ENCODE peak calls at places on chromosomes 5 and 9, in ten cellular contexts. M is stimulated activated CD8-positive, alpha-beta memory T cell treated with anti-CD3 and anti-CD28 coated beads, Interleukin-2, amount 100 ng/mL, for 48 hours; B is NCI-H510A treated with DMSO at 0.1 percent for 48 hours; Q is activated CD4-positive, alpha-beta T cell treated with anti-CD3 and anti-CD28 coated beads, Interleukin-2, amount 50 U/mL, for 4 hours; A is stimulated activated CD4-positive, alpha-beta T cell treated with anti-CD3 and anti-CD28 coated beads, Interleukin-2, amount 100 ng/mL, for 48 hours; T is occipital lobe; S is T follicular helper cell; L is activated T-cell treated with anti-CD3 and anti-CD28 coated beads, Interleukin-2, amount 50 U/mL, for 24 hours; X is kidney tubule cell; P is GM10248. Z is an unnamed sample.

GRCh38 chr5:159765034-159765433 is 151.2 kb upstream of the ADRA1B start:
- DNase-seq in M (no peak), B (no peak), Q (no peak), A (no peak), T (no peak), S (no peak), L (no peak), X (no peak), P (no peak), Z (no peak)

GRCh38 chr5:173328896-173329369 is 719 bp upstream of the STC2 start:
- DNase-seq in M (no peak), B (peak), Q (no peak), A (peak), T (no peak), S (no peak), L (peak), X (peak), P (no peak), Z (no peak)

GRCh38 chr9:125233678-125234077 is 7.5 kb downstream of the HSPA5 start:
- DNase-seq in M (no peak), B (no peak), Q (no peak), A (no peak), T (no peak), S (no peak), L (no peak), X (peak), P (no peak), Z (no peak)

GRCh38 chr5:109529520-109529919 is 119.7 kb upstream of the PJA2 start:
- DNase-seq in M (no peak), B (no peak), Q (no peak), A (no peak), T (no peak), S (no peak), L (no peak), X (peak), P (no peak), Z (no peak)

GRCh38 chr9:88322906-88323566 is 65.2 kb upstream of the SPIN1 start:
- DNase-seq in M (no peak), B (no peak), Q (peak), A (peak), T (no peak), S (peak), L (peak), X (peak), P (no peak), Z (no peak)

GRCh38 chr5:164600929-164601535 is 1095.6 kb downstream of the MAT2B start:
- DNase-seq in M (no peak), B (no peak), Q (no peak), A (no peak), T (no peak), S (no peak), L (no peak), X (no peak), P (no peak), Z (no peak)

GRCh38 chr5:157357823-157358222 is 91.9 kb downstream of the CYFIP2 start:
- DNase-seq in M (no peak), B (no peak), Q (no peak), A (no peak), T (no peak), S (no peak), L (no peak), X (no peak), P (no peak), Z (no peak)

GRCh38 chr5:159735749-159736660 is 180.3 kb upstream of the ADRA1B start:
- DNase-seq in M (no peak), B (no peak), Q (no peak), A (no peak), T (no peak), S (no peak), L (no peak), X (peak), P (no peak), Z (no peak)

GRCh38 chr9:2209400-2209799 is 194.3 kb downstream of the SMARCA2 start:
- DNase-seq in M (no peak), B (no peak), Q (no peak), A (no peak), T (no peak), S (no peak), L (no peak), X (no peak), P (peak), Z (no peak)

GRCh38 chr5:92391-93220 is 638 bp downstream of the PLEKHG4B start:
- DNase-seq in M (no peak), B (no peak), Q (no peak), A (no peak), T (no peak), S (no peak), L (no peak), X (no peak), P (peak), Z (no peak)

GRCh38 chr5:150081541-150082283 is 4.6 kb downstream of the CSF1R start:
- DNase-seq in M (peak), B (no peak), Q (no peak), A (no peak), T (no peak), S (no peak), L (peak), X (no peak), P (peak), Z (no peak)